ENCODE peak calls at places on chromosomes 4 and X, in ten cellular contexts. S is fibroblast of lung; Y is cardiac muscle cell; N is stomach; T is effector memory CD4-positive, alpha-beta T cell; J is right cardiac atrium; X is tibial nerve; U is colonic mucosa; I is suprapubic skin; R is dorsolateral prefrontal cortex. K is an unnamed sample.

GRCh38 chrX:134573683-134574035 is 84.6 kb downstream of the PLAC1 start:
- DNase-seq in S (no peak), Y (no peak), N (no peak), T (no peak), J (no peak), X (no peak), U (no peak), I (no peak), R (no peak), K (no peak)

GRCh38 chr4:112144546-112145325 is 518 bp upstream of the FAM241A start:
- DNase-seq in S (no peak), Y (no peak), N (no peak), T (peak; percentile 1), J (peak; percentile 54), X (no peak), U (no peak), I (no peak), R (peak; percentile 41), K (no peak)

GRCh38 chrX:116009871-116010710 is 160.5 kb upstream of the AGTR2 start:
- DNase-seq in S (no peak), Y (no peak), N (no peak), T (no peak), J (peak; percentile 59), X (no peak), U (no peak), I (no peak), R (peak; percentile 43), K (no peak)

GRCh38 chr4:119693127-119693526 is 64.5 kb upstream of the PDE5A start:
- DNase-seq in S (peak; percentile 8), Y (peak; percentile 3), N (no peak), T (no peak), J (no peak), X (no peak), U (no peak), I (no peak), R (no peak), K (no peak)

GRCh38 chrX:120365320-120365719 is 3.4 kb downstream of the ATP1B4 start:
- DNase-seq in S (no peak), Y (peak; percentile 17), N (peak; percentile 63), T (peak; percentile 3), J (peak; percentile 84), X (no peak), U (peak; percentile 47), I (no peak), R (peak; percentile 62), K (peak; percentile 14)

GRCh38 chr4:53185853-53186590 is 179.8 kb downstream of the SCFD2 start:
- DNase-seq in S (peak; percentile 73), Y (peak; percentile 69), N (no peak), T (no peak), J (no peak), X (no peak), U (no peak), I (no peak), R (no peak), K (peak; percentile 55)

GRCh38 chr4:156228706-156229105 is 275.0 kb upstream of the CTSO start:
- DNase-seq in S (no peak), Y (no peak), N (no peak), T (no peak), J (no peak), X (no peak), U (no peak), I (no peak), R (no peak), K (no peak)

GRCh38 chr4:186553717-186554116 is 1.6 kb downstream of the MTNR1A start:
- DNase-seq in S (no peak), Y (no peak), N (no peak), T (no peak), J (no peak), X (no peak), U (peak; percentile 56), I (no peak), R (no peak), K (no peak)

GRCh38 chrX:109685656-109686078 is 47.4 kb downstream of the ACSL4 start:
- DNase-seq in S (no peak), Y (no peak), N (no peak), T (no peak), J (no peak), X (no peak), U (no peak), I (no peak), R (no peak), K (no peak)

GRCh38 chrX:24099394-24099793 is 44.6 kb downstream of the EIF2S3 start:
- DNase-seq in S (no peak), Y (no peak), N (no peak), T (no peak), J (no peak), X (no peak), U (no peak), I (no peak), R (no peak), K (no peak)

GRCh38 chrX:20531667-20532066 is 265.0 kb upstream of the RPS6KA3 start:
- DNase-seq in S (no peak), Y (peak; percentile 17), N (no peak), T (no peak), J (no peak), X (no peak), U (no peak), I (no peak), R (no peak), K (no peak)

GRCh38 chr4:145132521-145133098 is 34.5 kb downstream of the ABCE1 start:
- DNase-seq in S (peak; percentile 42), Y (peak; percentile 39), N (no peak), T (no peak), J (no peak), X (no peak), U (no peak), I (no peak), R (no peak), K (no peak)

GRCh38 chr4:41939016-41939623 is 3.9 kb downstream of the TMEM33 start:
- DNase-seq in S (no peak), Y (peak; percentile 32), N (no peak), T (no peak), J (no peak), X (no peak), U (no peak), I (no peak), R (no peak), K (no peak)

GRCh38 chrX:53088136-53088974 is 5.6 kb upstream of the KANTR start:
- DNase-seq in S (peak; percentile 85), Y (peak; percentile 90), N (peak; percentile 84), T (peak; percentile 79), J (peak; percentile 92), X (peak; percentile 58), U (peak; percentile 82), I (peak; percentile 88), R (peak; percentile 83), K (no peak)

GRCh38 chr4:9989918-9990635 is 31.2 kb downstream of the SLC2A9 start:
- DNase-seq in S (no peak), Y (no peak), N (no peak), T (no peak), J (peak; percentile 76), X (no peak), U (no peak), I (no peak), R (no peak), K (no peak)

GRCh38 chr4:152118108-152118507 is 357.3 kb upstream of the GATB start:
- DNase-seq in S (no peak), Y (no peak), N (no peak), T (no peak), J (no peak), X (no peak), U (no peak), I (no peak), R (no peak), K (no peak)

GRCh38 chr4:151207186-151207585 is 69.8 kb upstream of the PRSS48 start:
- DNase-seq in S (no peak), Y (no peak), N (no peak), T (no peak), J (no peak), X (no peak), U (no peak), I (no peak), R (no peak), K (no peak)

GRCh38 chr4:13626492-13627184 is 887 bp downstream of the BOD1L1 start:
- DNase-seq in S (peak; percentile 3), Y (no peak), N (no peak), T (no peak), J (no peak), X (no peak), U (no peak), I (no peak), R (no peak), K (no peak)

GRCh38 chr4:105808030-105808429 is 87.2 kb upstream of the NPNT start:
- DNase-seq in S (no peak), Y (peak; percentile 1), N (no peak), T (no peak), J (no peak), X (no peak), U (no peak), I (no peak), R (no peak), K (no peak)
- H3K4me3 ChIP-seq in S (peak overlapping the region; percentile 16), Y (no peak overlapping the region), N (no peak overlapping the region), T (no peak overlapping the region), J (no peak overlapping the region), X (no peak overlapping the region), U (no peak overlapping the region), I (no peak overlapping the region), R (peak overlapping the region; percentile 21), K (peak overlapping the region; percentile 36)

GRCh38 chr4:8644966-8645752 is 52.6 kb downstream of the CPZ start:
- DNase-seq in S (no peak), Y (no peak), N (peak; percentile 20), T (no peak), J (no peak), X (no peak), U (no peak), I (peak; percentile 74), R (peak; percentile 19), K (no peak)
- H3K27me3 ChIP-seq in S (no peaks in the 10 kb centered on the region), Y (no peaks in the 10 kb centered on the region), N (no peaks in the 10 kb centered on the region), T (no peaks in the 10 kb centered on the region), J (no peaks in the 10 kb centered on the region), X (no peaks in the 10 kb centered on the region), U (no peaks in the 10 kb centered on the region), I (peaks cover 20% of the 10 kb centered on the region), R (peaks cover 3% of the 10 kb centered on the region), K (no peaks in the 10 kb centered on the region)

DNA sequence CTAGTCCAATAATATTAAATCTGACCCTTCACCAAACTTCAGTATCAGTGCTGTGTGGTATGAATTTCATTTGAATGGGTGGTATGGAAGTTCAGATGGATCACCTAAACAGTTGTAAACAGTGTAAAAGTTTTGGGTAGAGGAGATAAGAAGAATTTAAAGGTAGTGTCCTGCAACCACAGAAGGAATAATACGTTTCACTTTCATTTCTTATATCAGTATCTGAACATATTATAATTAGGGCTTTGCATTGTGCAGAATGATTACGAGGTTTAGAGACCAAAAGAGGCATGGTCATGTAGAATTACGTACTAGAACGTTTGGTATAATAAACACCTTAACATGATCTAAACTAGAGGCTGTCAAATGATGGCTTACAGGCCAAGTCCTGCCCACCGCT is 116.1 kb downstream of the PDLIM5 start:
- DNase-seq in S (no peak), Y (no peak), N (no peak), T (no peak), J (no peak), X (no peak), U (no peak), I (no peak), R (no peak), K (no peak)
- H3K4me3 ChIP-seq in S (no peak overlapping the region), Y (no peak overlapping the region), N (no peak overlapping the region), T (no peak overlapping the region), J (peak overlapping the region; percentile 18), X (no peak overlapping the region), U (no peak overlapping the region), I (no peak overlapping the region), R (no peak overlapping the region), K (peak overlapping the region; percentile 14)

DNA sequence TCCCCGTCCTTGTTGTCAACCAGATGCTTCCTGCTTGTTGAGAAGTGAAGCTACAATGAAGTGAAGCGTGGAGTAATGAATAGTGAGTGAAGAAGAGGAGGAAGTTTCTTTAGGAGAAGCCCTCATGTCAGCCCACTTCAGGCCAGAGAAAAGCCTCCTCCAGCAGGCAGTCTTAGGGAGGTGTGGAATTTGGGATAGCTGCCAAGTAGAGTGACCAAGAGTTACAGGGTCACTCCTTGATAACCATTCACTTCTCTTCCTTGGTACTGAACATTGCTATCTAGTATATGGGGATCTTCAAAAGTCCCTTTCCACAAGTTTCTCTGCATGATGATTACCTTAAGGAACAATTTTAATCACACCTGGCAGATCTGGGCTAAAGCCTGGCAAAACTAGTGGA is 53.3 kb downstream of the IGSF1 start:
- DNase-seq in S (no peak), Y (no peak), N (no peak), T (no peak), J (no peak), X (no peak), U (no peak), I (no peak), R (no peak), K (no peak)
- H3K27me3 ChIP-seq in S (no peaks in the 10 kb centered on the region), Y (no peaks in the 10 kb centered on the region), N (no peaks in the 10 kb centered on the region), T (no peaks in the 10 kb centered on the region), J (no peaks in the 10 kb centered on the region), X (no peaks in the 10 kb centered on the region), U (no peaks in the 10 kb centered on the region), I (no peaks in the 10 kb centered on the region), R (peaks cover 10% of the 10 kb centered on the region), K (no peaks in the 10 kb centered on the region)

K was measured in MG63.